ENCODE peak calls at places on chromosomes 12 and 14, in seven cellular contexts. One of them, this sample, is unnamed.

GRCh38 chr14:73776194-73776537 is 62.0 kb upstream of the PNMA1 start:
- DNase-seq in A549: no peak
- DNase-seq in NCI-H1105: no peak
- DNase-seq in occipital lobe: no peak
- DNase-seq in iPS-NIHi11: no peak
- DNase-seq in NCI-H1092 treated with DMSO at 0.1 percent for 48 hours: no peak
- DNase-seq in T-cell: no peak
- DNase-seq in this sample: no peak

GRCh38 chr12:69512820-69513219 is 42.6 kb downstream of the FRS2 start:
- DNase-seq in iPS-NIHi11: no peak
- DNase-seq in NCI-H1092 treated with DMSO at 0.1 percent for 48 hours: no peak
- DNase-seq in occipital lobe: no peak
- DNase-seq in NCI-H1105: no peak
- DNase-seq in T-cell: no peak
- DNase-seq in A549: no peak
- DNase-seq in this sample: no peak

GRCh38 chr12:47852096-47852571 is 32.4 kb upstream of the HDAC7 start:
- DNase-seq in T-cell: no peak
- DNase-seq in A549: no peak
- DNase-seq in NCI-H1092 treated with DMSO at 0.1 percent for 48 hours: no peak
- DNase-seq in occipital lobe: no peak
- DNase-seq in iPS-NIHi11: no peak
- DNase-seq in NCI-H1105: no peak
- DNase-seq in this sample: no peak

GRCh38 chr14:64298773-64299172 is 4.6 kb upstream of the ESR2 start:
- DNase-seq in A549: peak
- DNase-seq in NCI-H1092 treated with DMSO at 0.1 percent for 48 hours: no peak
- DNase-seq in iPS-NIHi11: no peak
- DNase-seq in T-cell: no peak
- DNase-seq in occipital lobe: no peak
- DNase-seq in NCI-H1105: no peak
- DNase-seq in this sample: no peak

GRCh38 chr14:60514378-60515243 is 5.7 kb downstream of the SIX6 start:
- DNase-seq in T-cell: no peak
- DNase-seq in iPS-NIHi11: peak
- DNase-seq in NCI-H1092 treated with DMSO at 0.1 percent for 48 hours: peak
- DNase-seq in A549: peak
- DNase-seq in occipital lobe: no peak
- DNase-seq in NCI-H1105: peak
- DNase-seq in this sample: no peak

GRCh38 chr12:6285063-6285477 is 25.4 kb upstream of the PLEKHG6 start:
- DNase-seq in A549: peak
- DNase-seq in iPS-NIHi11: peak
- DNase-seq in NCI-H1092 treated with DMSO at 0.1 percent for 48 hours: peak
- DNase-seq in occipital lobe: peak
- DNase-seq in NCI-H1105: peak
- DNase-seq in T-cell: peak
- DNase-seq in this sample: peak

GRCh38 chr14:75273272-75274044 is 5.2 kb upstream of the FOS start:
- DNase-seq in NCI-H1092 treated with DMSO at 0.1 percent for 48 hours: no peak
- DNase-seq in A549: no peak
- DNase-seq in T-cell: no peak
- DNase-seq in NCI-H1105: no peak
- DNase-seq in iPS-NIHi11: no peak
- DNase-seq in occipital lobe: peak
- DNase-seq in this sample: no peak

GRCh38 chr12:127270193-127270592 is 996.8 kb upstream of the TMEM132C start:
- DNase-seq in iPS-NIHi11: no peak
- DNase-seq in occipital lobe: no peak
- DNase-seq in NCI-H1092 treated with DMSO at 0.1 percent for 48 hours: no peak
- DNase-seq in NCI-H1105: no peak
- DNase-seq in T-cell: no peak
- DNase-seq in A549: peak
- DNase-seq in this sample: no peak

GRCh38 chr12:121503395-121503794 is 77.4 kb downstream of the KDM2B start:
- DNase-seq in occipital lobe: no peak
- DNase-seq in NCI-H1105: no peak
- DNase-seq in A549: no peak
- DNase-seq in T-cell: no peak
- DNase-seq in iPS-NIHi11: no peak
- DNase-seq in NCI-H1092 treated with DMSO at 0.1 percent for 48 hours: no peak
- DNase-seq in this sample: no peak

GRCh38 chr14:63605041-63605532 is 36.6 kb downstream of the WDR89 start:
- DNase-seq in iPS-NIHi11: no peak
- DNase-seq in NCI-H1092 treated with DMSO at 0.1 percent for 48 hours: no peak
- DNase-seq in T-cell: no peak
- DNase-seq in A549: no peak
- DNase-seq in NCI-H1105: no peak
- DNase-seq in occipital lobe: no peak
- DNase-seq in this sample: no peak

GRCh38 chr14:72613196-72613974 is 280.5 kb downstream of the DPF3 start:
- DNase-seq in NCI-H1092 treated with DMSO at 0.1 percent for 48 hours: no peak
- DNase-seq in T-cell: no peak
- DNase-seq in A549: no peak
- DNase-seq in iPS-NIHi11: no peak
- DNase-seq in NCI-H1105: no peak
- DNase-seq in occipital lobe: no peak
- DNase-seq in this sample: no peak

GRCh38 chr14:105982664-105983063 is 456.3 kb downstream of the TMEM121 start:
- DNase-seq in iPS-NIHi11: no peak
- DNase-seq in occipital lobe: no peak
- DNase-seq in NCI-H1105: no peak
- DNase-seq in NCI-H1092 treated with DMSO at 0.1 percent for 48 hours: no peak
- DNase-seq in T-cell: no peak
- DNase-seq in A549: no peak
- DNase-seq in this sample: no peak

GRCh38 chr12:25254271-25254880 is 3.6 kb upstream of the KRAS start:
- DNase-seq in A549: no peak
- DNase-seq in NCI-H1092 treated with DMSO at 0.1 percent for 48 hours: no peak
- DNase-seq in NCI-H1105: no peak
- DNase-seq in T-cell: no peak
- DNase-seq in occipital lobe: no peak
- DNase-seq in iPS-NIHi11: no peak
- DNase-seq in this sample: no peak

GRCh38 chr12:19244312-19244711 is 114.8 kb downstream of the PLEKHA5 start:
- DNase-seq in NCI-H1105: no peak
- DNase-seq in occipital lobe: no peak
- DNase-seq in T-cell: no peak
- DNase-seq in A549: no peak
- DNase-seq in iPS-NIHi11: no peak
- DNase-seq in NCI-H1092 treated with DMSO at 0.1 percent for 48 hours: no peak
- DNase-seq in this sample: no peak

GRCh38 chr12:4284306-4284705 is 10.7 kb downstream of the CCND2 start:
- DNase-seq in T-cell: no peak
- DNase-seq in occipital lobe: no peak
- DNase-seq in NCI-H1092 treated with DMSO at 0.1 percent for 48 hours: no peak
- DNase-seq in iPS-NIHi11: no peak
- DNase-seq in A549: no peak
- DNase-seq in NCI-H1105: no peak
- DNase-seq in this sample: no peak

GRCh38 chr12:80353254-80353653 is 90.8 kb upstream of the PTPRQ start:
- DNase-seq in iPS-NIHi11: no peak
- DNase-seq in NCI-H1092 treated with DMSO at 0.1 percent for 48 hours: no peak
- DNase-seq in NCI-H1105: no peak
- DNase-seq in A549: peak
- DNase-seq in T-cell: no peak
- DNase-seq in occipital lobe: no peak
- DNase-seq in this sample: no peak

GRCh38 chr14:21087294-21088091 is 11.0 kb downstream of the ZNF219 start:
- DNase-seq in A549: peak
- DNase-seq in NCI-H1105: peak
- DNase-seq in T-cell: peak
- DNase-seq in NCI-H1092 treated with DMSO at 0.1 percent for 48 hours: peak
- DNase-seq in occipital lobe: peak
- DNase-seq in iPS-NIHi11: peak
- DNase-seq in this sample: peak

GRCh38 chr14:60170948-60171347 is 5.8 kb upstream of the DHRS7 start:
- DNase-seq in iPS-NIHi11: no peak
- DNase-seq in NCI-H1105: no peak
- DNase-seq in occipital lobe: no peak
- DNase-seq in T-cell: no peak
- DNase-seq in NCI-H1092 treated with DMSO at 0.1 percent for 48 hours: no peak
- DNase-seq in A549: no peak
- DNase-seq in this sample: no peak

GRCh38 chr12:108768591-108769500 is 37.5 kb upstream of the CORO1C start:
- DNase-seq in A549: peak
- DNase-seq in iPS-NIHi11: peak
- DNase-seq in occipital lobe: no peak
- DNase-seq in NCI-H1092 treated with DMSO at 0.1 percent for 48 hours: peak
- DNase-seq in NCI-H1105: no peak
- DNase-seq in T-cell: peak
- DNase-seq in this sample: no peak

GRCh38 chr14:73277376-73277775 is 40.1 kb downstream of the PAPLN start:
- DNase-seq in NCI-H1092 treated with DMSO at 0.1 percent for 48 hours: no peak
- DNase-seq in NCI-H1105: no peak
- DNase-seq in iPS-NIHi11: no peak
- DNase-seq in T-cell: no peak
- DNase-seq in A549: no peak
- DNase-seq in occipital lobe: no peak
- DNase-seq in this sample: no peak